ENCODE peak calls at places on chromosomes 11 and 22, in five cellular contexts. W, F, P, S and D are unnamed samples. For H3K36me3, the result is how much of the 10 kb centered on the place peaks cover.

GRCh38 chr11:71556018-71556417 is 7.8 kb downstream of the KRTAP5-9 start:
- DNase-seq in W (no peak), F (no peak), P (no peak), S (no peak), D (no peak)

GRCh38 chr11:110389946-110390345 is 39.8 kb upstream of the FDX1 start:
- DNase-seq in S (no peak), W (no peak), P (no peak), F (no peak), D (no peak)

GRCh38 chr11:8002676-8003075 is 15.5 kb downstream of the EIF3F start:
- DNase-seq in P (no peak), S (no peak), F (no peak), W (no peak), D (no peak)

GRCh38 chr11:68314203-68314885 is 2.0 kb downstream of the LRP5 start:
- DNase-seq in P (no peak), F (no peak), W (no peak), S (no peak), D (no peak)

GRCh38 chr22:23769321-23769965 is 1.7 kb upstream of the CHCHD10 start:
- DNase-seq in W (no peak), P (no peak), S (no peak), F (no peak), D (no peak)

GRCh38 chr22:29762263-29762662 is 4.5 kb downstream of the ZMAT5 start:
- DNase-seq in P (no peak), F (no peak), S (no peak), W (no peak), D (no peak)

GRCh38 chr11:111923351-111923788 is 4.7 kb downstream of the C11orf52 start:
- DNase-seq in W (no peak), S (no peak), F (no peak), P (no peak), D (no peak)

GRCh38 chr11:67632982-67633755 is 3.4 kb upstream of the NUDT8 start:
- DNase-seq in S (no peak), P (no peak), W (no peak), F (no peak), D (no peak)

GRCh38 chr22:40021401-40022000 is 26.7 kb downstream of the FAM83F start:
- DNase-seq in S (no peak), P (no peak), F (no peak), W (no peak), D (no peak)

GRCh38 chr11:130439160-130439519 is 9.3 kb upstream of the ADAMTS15 start:
- DNase-seq in W (no peak), P (no peak), F (no peak), S (peak), D (no peak)

GRCh38 chr11:93869830-93870229 is 19.4 kb upstream of the VSTM5 start:
- DNase-seq in S (no peak), W (no peak), F (no peak), P (no peak), D (no peak)

DNA sequence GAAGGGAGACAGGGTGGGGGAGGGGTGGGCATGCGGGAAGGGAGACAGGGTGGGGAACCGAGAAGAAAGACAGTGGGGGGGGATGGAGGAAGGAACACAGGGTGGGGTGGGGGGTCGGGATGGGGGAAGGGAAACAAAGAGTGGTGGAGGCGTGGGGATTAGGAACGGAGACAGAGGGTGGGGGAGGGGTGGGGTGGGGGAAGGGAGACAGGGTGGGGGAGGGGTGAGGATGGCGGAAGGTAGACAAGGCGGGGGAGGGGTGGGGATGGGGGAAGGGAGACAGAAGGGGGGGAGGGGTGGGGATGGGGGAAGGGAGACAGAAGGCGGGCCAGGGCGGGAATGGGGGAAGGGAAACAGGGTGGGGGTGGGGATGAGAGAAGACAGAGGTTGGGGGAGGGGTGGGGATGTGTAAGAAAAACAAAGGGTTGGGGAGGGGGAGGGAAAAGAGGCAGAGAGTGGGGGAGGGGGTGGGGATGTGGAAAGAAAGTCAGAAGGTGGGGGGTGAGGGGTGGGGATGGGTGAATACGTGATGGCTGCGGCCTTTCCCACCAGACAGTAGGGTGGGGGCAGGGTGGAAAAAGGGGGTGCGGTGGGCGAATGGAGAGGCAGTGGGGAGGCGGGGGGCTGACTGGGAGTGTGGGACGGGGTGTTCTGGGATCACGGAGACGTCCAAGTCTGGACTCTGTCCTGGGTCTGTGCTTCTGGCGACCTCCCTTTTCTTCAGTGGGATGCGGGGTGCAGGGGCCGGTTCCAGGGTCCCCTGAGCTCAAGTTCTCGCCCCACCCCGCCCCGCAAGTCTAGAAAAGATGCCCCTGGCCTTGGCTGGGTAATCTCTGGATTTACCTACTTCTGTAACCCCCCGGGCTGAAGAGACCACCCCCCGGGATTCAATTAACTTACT is 744 bp downstream of the PRAME start:
- DNase-seq in W (no peak), S (no peak), P (no peak), F (no peak), D (no peak)
- H3K4me3 ChIP-seq in W (no peak), S (no peak), P (no peak), F (no peak), D (no peak)

DNA sequence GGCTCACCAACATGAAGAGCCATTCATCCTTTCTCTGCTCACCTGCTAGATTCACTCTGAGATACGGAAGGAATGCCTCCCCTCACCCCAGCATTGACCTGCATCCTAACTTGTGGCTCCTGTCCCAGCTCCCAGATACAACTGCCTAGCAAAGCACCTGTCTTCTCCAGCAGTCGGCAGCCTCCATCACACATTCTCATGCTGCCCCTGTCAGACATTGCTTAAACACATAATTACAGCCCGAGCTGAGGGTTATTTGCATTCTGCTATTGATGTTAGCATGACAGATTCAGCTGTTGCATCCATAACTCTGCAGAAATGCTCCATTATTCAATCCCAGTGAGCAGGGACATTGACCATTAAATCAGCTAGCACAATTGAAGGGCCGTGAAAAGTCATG is 184.4 kb upstream of the NARS2 start:
- DNase-seq in S (no peak), P (no peak), W (no peak), F (no peak), D (no peak)
- TF ChIP-seq CTCF in S (no peak), P (no peak), W (no peak), F (no peak), D (no peak)

DNA sequence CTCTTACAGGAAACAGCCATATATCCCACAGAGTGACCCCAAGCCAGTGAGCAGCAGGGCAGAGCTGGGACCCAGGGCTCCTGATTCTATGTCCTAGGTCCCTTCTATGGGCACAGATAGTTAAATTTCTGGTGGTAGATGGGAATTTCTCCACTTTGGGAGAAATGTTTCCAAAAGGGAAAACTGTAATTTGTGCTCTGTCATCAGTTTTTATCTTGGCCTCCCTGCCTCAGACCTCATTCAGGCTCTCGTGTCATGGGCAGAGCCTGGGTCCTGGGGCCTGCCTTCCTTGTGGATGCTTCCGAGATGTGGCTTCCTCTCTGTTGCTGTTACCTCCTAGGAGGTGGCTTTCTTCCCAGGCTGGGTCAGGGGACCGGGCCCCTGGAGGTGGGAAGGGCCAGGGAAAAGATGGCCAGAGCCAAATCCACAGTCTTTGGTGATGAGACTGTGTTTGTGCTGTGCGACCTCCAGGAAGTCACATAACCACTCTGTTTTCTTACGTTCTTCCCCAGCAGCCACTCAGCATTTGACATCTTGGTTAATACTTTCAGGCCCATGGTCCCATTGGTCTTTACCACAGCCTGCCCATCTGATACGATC is 8.6 kb downstream of the LRRC32 start:
- DNase-seq in S (no peak), P (no peak), F (peak), W (peak), D (no peak)
- H3K36me3 ChIP-seq in S (under half), P (under half), F (under half), W (under half), D (under half)

GRCh38 chr11:123187670-123188507 is 7.2 kb downstream of the CLMP start:
- DNase-seq in P (no peak), F (no peak), S (no peak), W (peak), D (no peak)
- H3K4me3 ChIP-seq in P (no peak), F (no peak), S (no peak), W (peak), D (no peak)

GRCh38 chr11:18014876-18015275 is 2.0 kb upstream of the SERGEF start:
- DNase-seq in S (no peak), F (no peak), P (no peak), W (no peak), D (no peak)

GRCh38 chr11:18011633-18012313 is 1.1 kb downstream of the SERGEF start:
- DNase-seq in F (no peak), S (no peak), W (no peak), P (peak), D (no peak)

GRCh38 chr11:18012314-18012905 is 437 bp downstream of the SERGEF start:
- DNase-seq in W (no peak), S (no peak), F (peak), P (peak), D (peak)

GRCh38 chr11:18013790-18014507 is 1.1 kb upstream of the SERGEF start:
- DNase-seq in P (no peak), S (no peak), W (no peak), F (no peak), D (no peak)

GRCh38 chr11:18012906-18013781 is at the start of gene SERGEF:
- DNase-seq in P (peak), F (peak), S (peak), W (peak), D (peak)
- TF ChIP-seq CTCF in P (no peak), F (no peak), S (no peak), W (peak), D (no peak)